ENCODE peak calls at places on chromosomes 5 and 9, in four cellular contexts. L, R, C and J are unnamed samples.

GRCh38 chr5:7802855-7803254 is 48.1 kb downstream of the CFAP90 start:
- DNase-seq in R (no peak), L (no peak), C (no peak), J (no peak)

GRCh38 chr5:64680289-64680688 is 10.0 kb upstream of the SHISAL2B start:
- DNase-seq in C (no peak), L (peak), R (no peak), J (no peak)

GRCh38 chr9:37641331-37641730 is 9.4 kb upstream of the FRMPD1 start:
- DNase-seq in C (no peak), R (no peak), L (no peak), J (no peak)

GRCh38 chr9:95570646-95571045 is 53.9 kb upstream of the PTCH1 start:
- DNase-seq in R (no peak), L (no peak), C (no peak), J (no peak)

GRCh38 chr9:70421020-70421271 is 6.5 kb upstream of the KLF9 start:
- DNase-seq in C (no peak), L (no peak), R (no peak), J (no peak)

GRCh38 chr5:102294996-102295395 is 1.1 kb downstream of the SLCO4C1 start:
- DNase-seq in R (no peak), C (no peak), L (no peak), J (no peak)

GRCh38 chr5:135204151-135204600 is 170.1 kb upstream of the PITX1 start:
- DNase-seq in R (no peak), L (peak), C (no peak), J (peak)

GRCh38 chr5:116343961-116344360 is 230.7 kb downstream of the SEMA6A start:
- DNase-seq in C (no peak), L (no peak), R (no peak), J (no peak)

GRCh38 chr9:35754264-35754663 is at the start of gene MSMP:
- DNase-seq in L (no peak), C (no peak), R (no peak), J (no peak)

GRCh38 chr9:78439866-78440830 is 143.2 kb downstream of the PSAT1 start:
- DNase-seq in C (no peak), R (no peak), L (no peak), J (peak)

GRCh38 chr5:136198453-136198852 is 5.5 kb upstream of the SMIM32 start:
- DNase-seq in R (no peak), C (no peak), L (no peak), J (peak)

GRCh38 chr5:6161257-6161656 is 217.1 kb downstream of the MED10 start:
- DNase-seq in C (no peak), L (no peak), R (no peak), J (no peak)

GRCh38 chr9:38339087-38339486 is 53.4 kb upstream of the ALDH1B1 start:
- DNase-seq in C (peak), R (no peak), L (no peak), J (no peak)

GRCh38 chr9:133969681-133970580 is 22.2 kb downstream of the VAV2 start:
- DNase-seq in L (no peak), R (no peak), C (no peak), J (no peak)

GRCh38 chr9:134192951-134193731 is 28.8 kb upstream of the RNU6ATAC start:
- DNase-seq in L (no peak), R (no peak), C (no peak), J (peak)

GRCh38 chr5:151596839-151597539 is 5.9 kb upstream of the FAT2 start:
- DNase-seq in R (no peak), C (no peak), L (peak), J (no peak)

GRCh38 chr5:110757118-110757729 is 18.4 kb downstream of the SLC25A46 start:
- DNase-seq in C (no peak), R (no peak), L (peak), J (no peak)

GRCh38 chr5:142680605-142681259 is 5.2 kb downstream of the FGF1 start:
- DNase-seq in C (no peak), R (peak), L (peak), J (no peak)

GRCh38 chr5:62306494-62307363 is 723 bp downstream of the KIF2A start:
- DNase-seq in R (peak), L (no peak), C (no peak), J (peak)

GRCh38 chr5:175868348-175868723 is 3.0 kb upstream of the CPLX2 start:
- DNase-seq in L (no peak), R (no peak), C (no peak), J (no peak)

GRCh38 chr5:175870820-175871447 is 444 bp upstream of the CPLX2 start:
- DNase-seq in R (peak), C (no peak), L (no peak), J (peak)

GRCh38 chr5:175866377-175866907 is 4.9 kb upstream of the CPLX2 start:
- DNase-seq in C (no peak), R (peak), L (peak), J (no peak)

GRCh38 chr5:175868996-175869638 is 2.3 kb upstream of the CPLX2 start:
- DNase-seq in L (no peak), R (no peak), C (no peak), J (no peak)

DNA sequence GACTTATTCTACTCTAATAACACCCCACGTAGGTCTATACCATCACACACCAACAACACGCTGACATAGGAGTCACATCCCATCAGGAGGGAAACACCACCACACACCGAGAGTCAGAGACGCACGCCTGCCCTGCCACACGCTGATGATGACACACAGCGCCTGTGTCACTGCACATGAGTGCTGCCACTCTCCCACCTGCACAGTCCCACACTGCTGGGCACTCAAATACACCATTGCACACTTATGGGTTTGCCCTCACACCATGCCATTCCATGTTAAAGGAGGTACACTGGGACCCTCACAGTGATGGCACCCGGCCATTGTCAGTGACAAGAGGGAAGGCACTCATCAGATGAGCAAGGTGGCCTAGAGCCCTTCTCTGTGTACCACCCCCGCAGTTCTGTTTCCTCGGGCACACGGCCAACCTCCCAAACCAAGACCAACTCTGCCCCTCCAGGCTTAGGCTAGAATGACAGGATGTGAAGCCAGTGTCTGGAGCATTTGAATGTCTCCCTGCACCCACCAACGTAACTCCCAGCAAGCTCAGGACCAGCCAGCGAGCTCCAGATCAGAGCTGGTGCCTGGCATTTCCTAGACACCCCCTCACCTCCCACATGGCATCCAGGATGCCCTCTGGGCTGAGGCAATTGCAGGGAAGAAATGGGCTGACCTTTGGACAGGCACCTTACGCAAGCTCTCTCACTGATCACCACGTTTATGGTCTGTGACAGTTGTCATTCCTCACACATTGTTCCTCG is 3.6 kb upstream of the CPLX2 start:
- DNase-seq in R (peak), C (no peak), L (peak), J (peak)
- TF ChIP-seq PBX3 in R (no peak), C (no peak), L (no peak), J (no peak)

GRCh38 chr5:84088996-84089395 is 295.7 kb downstream of the EDIL3 start:
- DNase-seq in C (no peak), L (peak), R (no peak), J (peak)
- TF ChIP-seq PBX3 in C (no peak), L (no peak), R (no peak), J (no peak)

DNA sequence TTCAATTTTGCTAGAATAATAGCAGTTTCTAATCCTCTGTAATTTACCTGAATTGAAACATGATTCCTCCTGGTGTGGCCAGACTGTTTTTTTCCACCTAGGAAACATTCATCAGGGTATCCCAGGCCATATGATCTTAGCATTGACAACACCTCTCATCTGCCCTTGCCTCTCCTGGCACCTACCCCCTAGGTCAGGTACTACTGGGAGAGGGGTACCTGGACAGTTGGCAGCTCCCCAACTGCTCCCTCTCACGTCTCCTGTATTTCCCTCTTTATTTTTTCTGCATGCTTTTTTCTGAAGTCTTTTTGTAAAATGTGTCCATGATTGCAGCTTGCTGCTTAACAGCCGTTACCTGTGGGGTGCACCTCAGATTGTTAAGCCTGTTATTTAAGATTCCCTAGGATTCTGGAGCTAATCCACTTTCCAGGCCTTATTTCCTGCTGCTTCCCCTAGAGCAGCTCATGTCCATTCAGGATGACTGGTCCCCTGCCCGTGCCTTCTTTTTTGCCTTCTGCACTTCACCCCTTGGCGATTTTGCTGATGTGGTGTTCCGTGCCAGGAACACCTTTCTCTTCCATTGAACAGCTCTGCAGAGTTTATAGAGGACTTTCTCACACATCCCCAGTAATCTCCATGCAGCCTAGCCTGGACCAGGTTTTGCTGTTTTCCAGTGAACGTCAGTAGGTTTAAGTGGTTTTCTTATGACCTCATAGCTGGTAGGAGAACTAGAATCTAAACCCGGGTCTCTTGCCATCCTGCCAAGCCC is 33.6 kb downstream of the SNX30 start:
- DNase-seq in C (no peak), L (no peak), R (no peak), J (peak)
- TF ChIP-seq PBX3 in C (no peak), L (no peak), R (no peak), J (no peak)

GRCh38 chr9:92440751-92441046 is 16.4 kb upstream of the OMD start:
- DNase-seq in R (no peak), C (peak), L (no peak), J (no peak)

GRCh38 chr9:92439921-92440750 is 15.9 kb upstream of the OMD start:
- DNase-seq in R (no peak), L (no peak), C (no peak), J (no peak)

GRCh38 chr9:92438900-92439526 is 14.7 kb upstream of the OMD start:
- DNase-seq in C (no peak), L (no peak), R (no peak), J (peak)

GRCh38 chr9:92444841-92445240 is 20.6 kb upstream of the OMD start:
- DNase-seq in R (no peak), L (no peak), C (no peak), J (no peak)
- TF ChIP-seq PBX3 in R (no peak), L (no peak), C (no peak), J (no peak)

DNA sequence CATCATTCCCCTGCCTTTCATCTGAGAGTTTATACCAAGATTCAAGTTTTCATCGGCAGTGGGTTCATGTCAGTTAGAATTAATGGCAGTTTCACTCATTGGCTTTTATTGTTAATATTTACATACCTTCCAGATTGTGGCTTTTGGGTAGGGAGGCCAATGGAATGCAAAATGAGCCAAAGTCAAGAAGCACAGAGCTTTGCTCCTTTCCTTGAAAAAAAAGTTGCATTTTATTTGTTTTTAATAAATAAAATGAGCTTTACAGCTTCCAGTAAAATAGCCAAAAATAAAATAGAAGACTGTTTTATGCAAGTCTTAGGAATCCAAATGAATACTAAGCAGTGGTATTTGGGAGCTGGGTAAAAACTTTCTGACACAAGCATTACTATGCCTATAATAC is 575.1 kb upstream of the WWC1 start:
- DNase-seq in C (no peak), R (no peak), L (no peak), J (no peak)
- TF ChIP-seq PBX3 in C (no peak), R (no peak), L (no peak), J (no peak)

DNA sequence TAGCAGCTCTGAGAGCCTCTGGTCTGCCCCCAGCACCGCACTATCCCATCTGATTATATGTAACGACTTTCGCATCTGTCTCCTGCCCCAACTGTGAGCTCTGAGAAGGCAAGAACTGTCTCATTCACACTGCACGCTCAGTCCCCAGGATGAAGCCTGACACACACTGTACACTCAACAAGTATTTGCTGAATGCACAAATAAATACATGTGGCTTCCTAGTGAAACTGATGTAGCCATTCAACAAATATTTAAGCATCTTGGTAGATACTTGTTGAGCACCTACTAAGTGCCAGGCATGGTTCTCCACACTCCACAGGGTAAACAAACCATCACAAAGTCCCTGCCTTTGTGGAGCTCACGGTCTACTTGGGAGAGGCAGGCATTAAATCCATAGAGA is 34.6 kb upstream of the PTGS1 start:
- DNase-seq in R (no peak), L (no peak), C (no peak), J (no peak)
- TF ChIP-seq PBX3 in R (no peak), L (no peak), C (no peak), J (no peak)

GRCh38 chr5:87302061-87302460 is 34.4 kb downstream of the RASA1 start:
- DNase-seq in R (no peak), L (no peak), C (no peak), J (no peak)
- TF ChIP-seq PBX3 in R (no peak), L (no peak), C (no peak), J (no peak)

GRCh38 chr5:178287791-178288105 is 55.1 kb upstream of the PHYKPL start:
- DNase-seq in L (no peak), R (no peak), C (no peak), J (no peak)
- TF ChIP-seq PBX3 in L (no peak), R (no peak), C (no peak), J (no peak)